ENCODE peak calls at places on chromosomes 2 and 18, in nine cellular contexts. N, Q, K, A, B, Z, U, Y and T are unnamed samples. For H3K27me3, the result is how much of the 10 kb centered on the place peaks cover.

GRCh38 chr2:177254433-177255226 is 9.9 kb downstream of the NFE2L2 start:
- DNase-seq in U (peak), Z (no peak), N (peak), Y (no peak), B (peak), A (peak), K (no peak), Q (no peak), T (no peak)

GRCh38 chr18:9740076-9740475 is 32.0 kb downstream of the RAB31 start:
- DNase-seq in N (no peak), K (no peak), A (no peak), Z (no peak), B (no peak), U (no peak), Y (no peak), Q (no peak), T (no peak)

GRCh38 chr2:79982445-79982844 is 322.1 kb downstream of the LRRTM1 start:
- DNase-seq in Q (no peak), K (no peak), Z (no peak), A (no peak), N (no peak), Y (no peak), B (peak), U (peak), T (no peak)

GRCh38 chr2:223855426-223855825 is 18.0 kb upstream of the AP1S3 start:
- DNase-seq in Q (no peak), A (no peak), Y (no peak), U (no peak), B (no peak), N (no peak), K (no peak), Z (no peak), T (no peak)

GRCh38 chr2:119242276-119243119 is 18.9 kb downstream of the STEAP3 start:
- DNase-seq in B (no peak), N (peak), A (no peak), Q (no peak), U (no peak), Z (no peak), Y (peak), K (no peak), T (no peak)

GRCh38 chr18:9017900-9018217 is 84.6 kb upstream of the NDUFV2 start:
- DNase-seq in A (no peak), K (no peak), Q (no peak), Z (no peak), N (no peak), U (no peak), Y (no peak), B (no peak), T (no peak)

GRCh38 chr2:137048455-137048854 is 283.1 kb downstream of the THSD7B start:
- DNase-seq in Q (no peak), B (no peak), N (no peak), Z (no peak), Y (no peak), K (no peak), U (no peak), A (no peak), T (no peak)

GRCh38 chr2:68388772-68389171 is 23.7 kb downstream of the PLEK start:
- DNase-seq in A (no peak), U (no peak), Z (no peak), N (no peak), K (no peak), Y (no peak), Q (no peak), B (no peak), T (no peak)

GRCh38 chr2:210541280-210541902 is 15.0 kb upstream of the CPS1 start:
- DNase-seq in B (no peak), Z (no peak), Q (no peak), Y (no peak), K (no peak), U (no peak), A (no peak), N (no peak), T (no peak)

GRCh38 chr2:38076710-38077430 is 919 bp upstream of the CYP1B1 start:
- DNase-seq in Y (peak), Z (peak), B (no peak), A (peak), U (peak), K (peak), N (peak), Q (peak), T (peak)

GRCh38 chr2:88735853-88736252 is 44.4 kb downstream of the RPIA start:
- DNase-seq in K (no peak), Z (no peak), U (no peak), Q (no peak), Y (no peak), A (no peak), B (no peak), N (no peak), T (no peak)

GRCh38 chr2:230209422-230210051 is 10.2 kb downstream of the SP110 start:
- DNase-seq in Q (no peak), N (no peak), Z (no peak), B (no peak), U (no peak), Y (no peak), A (no peak), K (no peak), T (no peak)

GRCh38 chr2:66334237-66335054 is 100.5 kb upstream of the MEIS1 start:
- DNase-seq in U (no peak), Y (no peak), A (no peak), B (no peak), Z (peak), N (no peak), Q (no peak), K (no peak), T (no peak)

GRCh38 chr18:79199691-79200374 is 130.6 kb downstream of the ATP9B start:
- DNase-seq in Z (no peak), Q (no peak), A (no peak), B (no peak), U (no peak), K (no peak), N (no peak), Y (no peak), T (no peak)
- TF ChIP-seq CTCF in Z (no peak), Q (no peak), A (no peak), B (no peak), U (no peak), K (no peak), N (no peak), Y (no peak), T (no peak)

GRCh38 chr2:5913729-5914390 is 221.7 kb downstream of the SOX11 start:
- DNase-seq in K (no peak), Y (no peak), Q (no peak), U (no peak), B (no peak), Z (no peak), A (no peak), N (no peak), T (no peak)

GRCh38 chr2:5911801-5912200 is 219.6 kb downstream of the SOX11 start:
- DNase-seq in K (no peak), Y (no peak), Z (no peak), B (no peak), A (no peak), N (no peak), U (no peak), Q (no peak), T (no peak)

DNA sequence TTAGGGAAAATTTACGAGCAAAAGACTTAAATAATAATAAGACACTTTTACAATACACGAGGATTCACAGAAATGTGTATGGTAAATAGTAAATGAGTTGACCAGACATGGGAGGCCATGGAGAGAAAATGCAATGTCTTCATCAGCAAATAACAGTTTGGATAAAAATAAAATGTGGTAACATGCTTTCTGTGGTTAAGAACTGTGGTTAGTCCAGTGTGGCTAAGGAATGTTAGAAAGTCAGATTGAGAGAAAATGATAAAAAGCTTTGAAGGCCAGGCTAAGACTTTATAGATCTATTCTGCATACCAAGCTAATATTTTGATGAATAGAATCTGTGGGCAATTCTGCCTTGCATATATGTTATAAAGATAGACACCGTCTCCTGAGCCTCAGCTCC is 215.8 kb downstream of the SOX11 start:
- DNase-seq in Z (no peak), N (no peak), Y (no peak), U (no peak), B (no peak), Q (no peak), K (no peak), A (no peak), T (no peak)
- H3K27me3 ChIP-seq in Z (under half), N (under half), Y (under half), U (under half), B (under half), Q (under half), K (under half), A (under half), T (under half)

DNA sequence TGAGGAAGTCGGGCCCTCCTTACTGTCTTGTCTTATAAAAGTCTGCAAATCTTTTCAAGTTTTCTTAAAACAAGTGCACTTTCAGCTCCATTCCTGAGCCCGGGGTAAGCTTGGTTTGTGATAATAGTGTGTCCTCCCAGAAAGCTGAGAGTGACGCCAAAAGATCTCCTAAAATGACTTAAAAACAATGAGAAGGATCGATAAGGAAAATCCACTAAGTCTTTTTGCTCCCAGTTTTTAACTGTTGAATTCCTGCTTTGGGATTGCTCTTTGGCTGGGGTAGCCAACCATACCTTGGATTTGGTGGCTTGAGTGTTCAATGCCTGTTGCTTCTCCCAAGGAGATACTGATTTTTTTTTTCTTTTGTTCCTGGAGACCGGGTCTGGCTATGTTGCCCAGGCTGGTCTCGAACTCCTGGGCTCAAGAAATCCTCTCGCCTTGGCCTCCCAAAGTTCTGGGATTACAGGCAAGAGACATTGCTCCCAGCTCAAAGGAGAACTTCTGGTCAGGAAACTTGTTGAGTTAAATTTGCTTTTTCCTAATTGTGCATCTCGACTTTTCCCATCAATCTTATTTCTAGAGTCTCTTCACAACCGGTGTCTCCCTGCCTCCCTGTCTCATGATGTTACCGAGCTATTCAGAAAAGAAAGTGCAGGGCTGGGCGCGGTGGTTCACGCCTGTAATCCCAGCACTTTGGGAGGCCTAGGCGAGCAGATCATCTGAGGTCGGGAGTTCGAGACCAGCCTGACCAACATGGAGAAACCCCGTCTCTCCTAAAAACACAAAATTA is 3.0 kb downstream of the TGIF1 start:
- DNase-seq in U (no peak), A (no peak), B (no peak), K (no peak), Q (no peak), Z (peak), Y (no peak), N (no peak), T (no peak)
- H3K4me3 ChIP-seq in U (peak), A (peak), B (peak), K (peak), Q (peak), Z (peak), Y (peak), N (peak), T (peak)

GRCh38 chr18:58657494-58657893 is 13.8 kb upstream of the MALT1 start:
- DNase-seq in Y (no peak), Z (no peak), B (no peak), Q (no peak), N (no peak), K (no peak), A (no peak), U (no peak), T (no peak)

GRCh38 chr18:58659691-58660090 is 11.6 kb upstream of the MALT1 start:
- DNase-seq in U (no peak), K (no peak), A (no peak), Q (no peak), N (no peak), Z (no peak), Y (no peak), B (no peak), T (no peak)

GRCh38 chr18:58660915-58661314 is 10.3 kb upstream of the MALT1 start:
- DNase-seq in Z (no peak), A (no peak), K (no peak), Y (no peak), U (no peak), B (no peak), N (no peak), Q (no peak), T (no peak)

GRCh38 chr18:58662118-58662517 is 9.1 kb upstream of the MALT1 start:
- DNase-seq in U (no peak), A (no peak), Y (no peak), Q (no peak), Z (no peak), N (no peak), B (no peak), K (no peak), T (no peak)

DNA sequence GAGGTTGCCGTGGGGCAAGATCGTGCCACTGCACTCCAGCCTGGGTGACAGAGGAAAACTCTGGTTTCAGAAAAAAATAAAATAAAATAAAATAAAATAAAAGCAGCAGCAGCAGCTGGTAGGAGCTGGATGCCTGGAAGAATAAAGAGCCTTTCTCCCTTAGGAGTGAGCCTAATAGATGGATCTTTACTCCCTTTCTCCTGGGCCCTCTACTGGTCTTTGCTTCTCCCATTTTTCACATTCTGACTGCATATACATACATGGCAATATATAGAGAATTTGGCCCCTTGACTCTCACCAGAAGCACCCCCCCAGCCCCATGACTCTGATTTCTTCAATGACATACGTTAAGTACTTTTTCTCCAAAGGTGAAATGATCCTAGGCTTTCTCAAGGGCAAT is 9.8 kb upstream of the MALT1 start:
- DNase-seq in K (no peak), A (no peak), Q (no peak), U (no peak), N (no peak), Z (no peak), B (no peak), Y (no peak), T (no peak)
- TF ChIP-seq CTCF in K (peak), A (peak), Q (peak), U (no peak), N (no peak), Z (no peak), B (no peak), Y (no peak), T (peak)